ENCODE peak calls at places on chromosomes 1 and 21, in ten cellular contexts. One of them, this sample, is unnamed. For H3K36me3 and H3K27me3, the result is how much of the 10 kb centered on the place peaks cover.

GRCh38 chr1:17624540-17625256 is 85.2 kb downstream of the ARHGEF10L start:
- DNase-seq in left ventricle myocardium inferior: peak
- DNase-seq in heart right ventricle: peak
- DNase-seq in stomach: peak
- DNase-seq in keratinocyte: peak
- DNase-seq in mesendoderm: no peak
- DNase-seq in suprapubic skin: no peak
- DNase-seq in heart left ventricle: peak
- DNase-seq in neural progenitor cell: no peak
- DNase-seq in right atrium auricular region: peak
- DNase-seq in this sample: no peak

GRCh38 chr1:163170331-163170730 is 32.4 kb downstream of the RGS5 start:
- DNase-seq in suprapubic skin: no peak
- DNase-seq in stomach: no peak
- DNase-seq in heart right ventricle: no peak
- DNase-seq in neural progenitor cell: no peak
- DNase-seq in mesendoderm: no peak
- DNase-seq in left ventricle myocardium inferior: no peak
- DNase-seq in keratinocyte: no peak
- DNase-seq in right atrium auricular region: no peak
- DNase-seq in heart left ventricle: no peak
- DNase-seq in this sample: no peak

GRCh38 chr1:21362096-21362495 is 71.8 kb upstream of the ECE1 start:
- DNase-seq in suprapubic skin: no peak
- DNase-seq in heart left ventricle: no peak
- DNase-seq in neural progenitor cell: no peak
- DNase-seq in keratinocyte: no peak
- DNase-seq in left ventricle myocardium inferior: no peak
- DNase-seq in mesendoderm: no peak
- DNase-seq in right atrium auricular region: no peak
- DNase-seq in heart right ventricle: no peak
- DNase-seq in stomach: no peak
- DNase-seq in this sample: peak

GRCh38 chr1:67608661-67609571 is 76.1 kb upstream of the GADD45A start:
- DNase-seq in left ventricle myocardium inferior: no peak
- DNase-seq in mesendoderm: no peak
- DNase-seq in heart left ventricle: no peak
- DNase-seq in stomach: no peak
- DNase-seq in right atrium auricular region: no peak
- DNase-seq in suprapubic skin: no peak
- DNase-seq in neural progenitor cell: no peak
- DNase-seq in keratinocyte: no peak
- DNase-seq in heart right ventricle: no peak
- DNase-seq in this sample: no peak

GRCh38 chr1:25820247-25821111 is 725 bp downstream of the MTFR1L start:
- DNase-seq in stomach: peak
- DNase-seq in suprapubic skin: peak
- DNase-seq in neural progenitor cell: peak
- DNase-seq in left ventricle myocardium inferior: peak
- DNase-seq in keratinocyte: no peak
- DNase-seq in heart left ventricle: peak
- DNase-seq in mesendoderm: peak
- DNase-seq in right atrium auricular region: no peak
- DNase-seq in heart right ventricle: no peak
- DNase-seq in this sample: peak

GRCh38 chr1:20584890-20585289 is 4.0 kb upstream of the CDA start:
- DNase-seq in left ventricle myocardium inferior: no peak
- DNase-seq in suprapubic skin: no peak
- DNase-seq in stomach: no peak
- DNase-seq in neural progenitor cell: no peak
- DNase-seq in heart left ventricle: no peak
- DNase-seq in heart right ventricle: no peak
- DNase-seq in right atrium auricular region: no peak
- DNase-seq in keratinocyte: no peak
- DNase-seq in mesendoderm: peak
- DNase-seq in this sample: peak

GRCh38 chr21:45570071-45570470 is 27.8 kb upstream of the SLC19A1 start:
- DNase-seq in mesendoderm: no peak
- DNase-seq in heart right ventricle: no peak
- DNase-seq in suprapubic skin: peak
- DNase-seq in heart left ventricle: no peak
- DNase-seq in stomach: peak
- DNase-seq in keratinocyte: no peak
- DNase-seq in neural progenitor cell: no peak
- DNase-seq in right atrium auricular region: no peak
- DNase-seq in left ventricle myocardium inferior: no peak
- DNase-seq in this sample: no peak

GRCh38 chr1:64320899-64321624 is 117.6 kb downstream of the UBE2U start:
- DNase-seq in heart left ventricle: no peak
- DNase-seq in keratinocyte: no peak
- DNase-seq in right atrium auricular region: no peak
- DNase-seq in stomach: no peak
- DNase-seq in mesendoderm: no peak
- DNase-seq in suprapubic skin: no peak
- DNase-seq in left ventricle myocardium inferior: no peak
- DNase-seq in heart right ventricle: no peak
- DNase-seq in neural progenitor cell: no peak
- DNase-seq in this sample: no peak

GRCh38 chr21:41677671-41678015 is 89.2 kb downstream of the RIPK4 start:
- DNase-seq in right atrium auricular region: no peak
- DNase-seq in stomach: no peak
- DNase-seq in neural progenitor cell: no peak
- DNase-seq in heart left ventricle: no peak
- DNase-seq in left ventricle myocardium inferior: no peak
- DNase-seq in mesendoderm: no peak
- DNase-seq in heart right ventricle: no peak
- DNase-seq in keratinocyte: no peak
- DNase-seq in suprapubic skin: no peak
- DNase-seq in this sample: no peak

GRCh38 chr21:41678944-41679343 is 87.9 kb downstream of the RIPK4 start:
- DNase-seq in left ventricle myocardium inferior: peak
- DNase-seq in suprapubic skin: peak
- DNase-seq in keratinocyte: peak
- DNase-seq in stomach: peak
- DNase-seq in heart right ventricle: peak
- DNase-seq in right atrium auricular region: peak
- DNase-seq in heart left ventricle: peak
- DNase-seq in mesendoderm: peak
- DNase-seq in neural progenitor cell: peak
- DNase-seq in this sample: peak

GRCh38 chr21:41676198-41676597 is 90.7 kb downstream of the RIPK4 start:
- DNase-seq in right atrium auricular region: no peak
- DNase-seq in left ventricle myocardium inferior: no peak
- DNase-seq in heart left ventricle: no peak
- DNase-seq in stomach: no peak
- DNase-seq in heart right ventricle: no peak
- DNase-seq in neural progenitor cell: no peak
- DNase-seq in keratinocyte: no peak
- DNase-seq in mesendoderm: no peak
- DNase-seq in suprapubic skin: no peak
- DNase-seq in this sample: no peak

GRCh38 chr21:41680444-41681335 is 86.2 kb downstream of the RIPK4 start:
- DNase-seq in heart left ventricle: no peak
- DNase-seq in keratinocyte: no peak
- DNase-seq in mesendoderm: peak
- DNase-seq in stomach: no peak
- DNase-seq in left ventricle myocardium inferior: no peak
- DNase-seq in heart right ventricle: no peak
- DNase-seq in suprapubic skin: no peak
- DNase-seq in right atrium auricular region: no peak
- DNase-seq in neural progenitor cell: no peak
- DNase-seq in this sample: no peak

DNA sequence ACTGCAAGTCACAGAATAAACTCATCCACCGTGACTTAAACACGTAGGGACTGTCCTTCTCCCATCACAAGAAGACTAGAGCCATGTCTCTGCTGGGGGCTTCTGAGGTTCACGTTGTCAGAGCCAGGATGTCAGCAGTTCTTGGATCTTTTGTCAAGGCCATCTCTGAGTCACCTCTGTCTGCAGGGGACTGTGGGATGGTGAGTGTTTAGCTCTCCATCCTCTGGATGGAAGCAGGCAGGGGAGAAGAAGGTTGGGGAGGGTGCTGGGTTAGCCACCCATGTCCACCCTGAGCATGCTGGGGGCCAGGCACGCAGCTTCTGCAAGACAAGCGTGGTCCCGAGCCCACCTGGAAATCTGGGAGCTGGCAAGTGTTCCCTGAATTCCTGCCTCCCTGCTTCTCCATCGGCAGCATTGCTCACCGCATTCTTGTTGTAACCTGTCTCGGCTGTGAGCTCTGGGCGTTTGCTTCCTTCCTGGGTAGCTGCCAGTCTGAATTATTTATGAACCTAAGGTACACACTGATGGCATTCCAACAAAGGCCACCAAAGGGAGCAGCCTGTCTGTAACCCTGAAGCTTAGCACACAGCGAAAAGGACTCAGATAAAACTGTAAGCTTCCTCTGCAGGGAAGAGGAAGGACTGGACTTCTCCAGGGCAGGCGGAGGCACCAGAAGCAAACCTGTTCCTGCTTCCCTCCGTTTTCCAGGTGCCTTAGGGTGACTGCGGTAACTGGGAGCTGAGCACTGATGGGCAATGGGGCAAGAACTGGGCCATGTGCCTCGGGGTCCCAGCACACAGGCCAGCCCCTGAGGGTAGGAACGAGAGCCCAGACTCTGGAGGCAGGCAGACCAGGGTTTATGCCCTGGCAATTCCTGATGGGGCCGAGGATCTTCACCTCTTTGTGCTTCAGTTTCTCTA is 88.6 kb downstream of the RIPK4 start:
- DNase-seq in neural progenitor cell: no peak
- DNase-seq in left ventricle myocardium inferior: no peak
- DNase-seq in right atrium auricular region: no peak
- DNase-seq in mesendoderm: peak
- DNase-seq in stomach: peak
- DNase-seq in heart right ventricle: no peak
- DNase-seq in keratinocyte: peak
- DNase-seq in heart left ventricle: no peak
- DNase-seq in suprapubic skin: no peak
- DNase-seq in this sample: no peak
- H3K4me3 ChIP-seq in neural progenitor cell: no peak
- H3K4me3 ChIP-seq in left ventricle myocardium inferior: no peak
- H3K4me3 ChIP-seq in right atrium auricular region: no peak
- H3K4me3 ChIP-seq in mesendoderm: no peak
- H3K4me3 ChIP-seq in stomach: no peak
- H3K4me3 ChIP-seq in heart right ventricle: no peak
- H3K4me3 ChIP-seq in keratinocyte: peak
- H3K4me3 ChIP-seq in heart left ventricle: no peak
- H3K4me3 ChIP-seq in suprapubic skin: no peak
- H3K4me3 ChIP-seq in this sample: no peak

GRCh38 chr1:54604051-54604450 is 19.3 kb downstream of the FAM151A start:
- DNase-seq in left ventricle myocardium inferior: no peak
- DNase-seq in mesendoderm: no peak
- DNase-seq in stomach: no peak
- DNase-seq in neural progenitor cell: no peak
- DNase-seq in keratinocyte: no peak
- DNase-seq in heart left ventricle: no peak
- DNase-seq in right atrium auricular region: no peak
- DNase-seq in heart right ventricle: no peak
- DNase-seq in suprapubic skin: no peak
- DNase-seq in this sample: no peak

GRCh38 chr1:54603241-54603640 is 20.1 kb downstream of the FAM151A start:
- DNase-seq in suprapubic skin: no peak
- DNase-seq in left ventricle myocardium inferior: no peak
- DNase-seq in heart right ventricle: no peak
- DNase-seq in heart left ventricle: no peak
- DNase-seq in keratinocyte: no peak
- DNase-seq in mesendoderm: no peak
- DNase-seq in right atrium auricular region: no peak
- DNase-seq in stomach: no peak
- DNase-seq in neural progenitor cell: no peak
- DNase-seq in this sample: no peak

GRCh38 chr1:54600947-54601725 is 22.2 kb downstream of the FAM151A start:
- DNase-seq in keratinocyte: no peak
- DNase-seq in right atrium auricular region: no peak
- DNase-seq in heart left ventricle: no peak
- DNase-seq in neural progenitor cell: no peak
- DNase-seq in suprapubic skin: no peak
- DNase-seq in left ventricle myocardium inferior: no peak
- DNase-seq in stomach: no peak
- DNase-seq in mesendoderm: no peak
- DNase-seq in heart right ventricle: no peak
- DNase-seq in this sample: no peak

GRCh38 chr1:54602559-54602958 is 20.8 kb downstream of the FAM151A start:
- DNase-seq in keratinocyte: no peak
- DNase-seq in suprapubic skin: no peak
- DNase-seq in neural progenitor cell: no peak
- DNase-seq in heart left ventricle: no peak
- DNase-seq in stomach: no peak
- DNase-seq in left ventricle myocardium inferior: no peak
- DNase-seq in mesendoderm: no peak
- DNase-seq in heart right ventricle: no peak
- DNase-seq in right atrium auricular region: no peak
- DNase-seq in this sample: no peak

GRCh38 chr1:54601730-54602129 is 21.6 kb downstream of the FAM151A start:
- DNase-seq in right atrium auricular region: no peak
- DNase-seq in heart left ventricle: no peak
- DNase-seq in suprapubic skin: no peak
- DNase-seq in mesendoderm: no peak
- DNase-seq in neural progenitor cell: no peak
- DNase-seq in stomach: no peak
- DNase-seq in heart right ventricle: no peak
- DNase-seq in left ventricle myocardium inferior: no peak
- DNase-seq in keratinocyte: no peak
- DNase-seq in this sample: peak
- H3K36me3 ChIP-seq in right atrium auricular region: under half
- H3K36me3 ChIP-seq in heart left ventricle: under half
- H3K36me3 ChIP-seq in suprapubic skin: under half
- H3K36me3 ChIP-seq in mesendoderm: under half
- H3K36me3 ChIP-seq in neural progenitor cell: under half
- H3K36me3 ChIP-seq in stomach: half or more
- H3K36me3 ChIP-seq in heart right ventricle: half or more
- H3K36me3 ChIP-seq in left ventricle myocardium inferior: half or more
- H3K36me3 ChIP-seq in keratinocyte: under half
- H3K36me3 ChIP-seq in this sample: under half

DNA sequence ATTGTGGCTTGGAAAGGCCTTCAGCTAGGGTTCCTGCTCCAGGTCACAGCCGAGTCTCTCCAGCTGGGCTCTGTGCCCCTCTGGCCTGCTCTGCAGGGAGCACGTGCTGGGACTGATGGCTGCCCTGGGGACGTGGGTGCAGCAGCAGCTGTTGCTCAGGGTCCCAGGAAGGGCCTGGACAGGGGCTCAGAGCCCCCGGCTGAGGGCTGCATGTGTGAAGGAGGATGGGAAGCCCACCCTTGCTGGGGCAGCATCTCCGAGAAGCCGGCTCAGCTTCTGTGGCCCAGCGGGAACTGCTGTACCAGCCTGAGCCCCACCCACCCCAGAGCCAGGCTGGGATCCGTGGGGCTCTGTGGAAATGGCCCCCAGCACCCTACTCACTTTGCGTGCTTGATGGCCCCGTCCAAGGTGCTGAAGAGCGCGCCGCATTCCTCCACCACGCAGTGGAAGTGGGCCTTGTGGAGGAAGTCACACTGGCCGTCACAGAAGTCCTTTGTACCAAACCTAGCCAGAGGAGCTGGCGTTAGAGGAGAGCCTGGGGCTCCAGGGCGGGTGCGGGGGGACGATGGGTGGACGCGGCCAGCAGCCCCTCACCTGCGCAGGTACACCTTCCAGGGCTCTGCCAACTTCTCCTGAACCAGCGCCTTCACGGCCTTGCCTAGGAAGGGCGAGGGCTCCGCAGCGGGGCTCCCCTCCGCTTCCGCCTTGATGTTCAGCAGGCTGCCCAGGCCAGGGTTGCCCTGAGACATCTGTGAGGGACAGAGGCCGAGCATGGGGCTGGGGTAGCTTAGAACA is 147.6 kb downstream of the CASZ1 start:
- DNase-seq in left ventricle myocardium inferior: no peak
- DNase-seq in right atrium auricular region: no peak
- DNase-seq in heart right ventricle: no peak
- DNase-seq in heart left ventricle: no peak
- DNase-seq in neural progenitor cell: peak
- DNase-seq in mesendoderm: peak
- DNase-seq in stomach: no peak
- DNase-seq in keratinocyte: no peak
- DNase-seq in suprapubic skin: no peak
- DNase-seq in this sample: peak
- H3K27me3 ChIP-seq in left ventricle myocardium inferior: under half
- H3K27me3 ChIP-seq in right atrium auricular region: under half
- H3K27me3 ChIP-seq in heart right ventricle: under half
- H3K27me3 ChIP-seq in heart left ventricle: under half
- H3K27me3 ChIP-seq in neural progenitor cell: under half
- H3K27me3 ChIP-seq in mesendoderm: under half
- H3K27me3 ChIP-seq in stomach: under half
- H3K27me3 ChIP-seq in keratinocyte: under half
- H3K27me3 ChIP-seq in suprapubic skin: under half
- H3K27me3 ChIP-seq in this sample: under half

DNA sequence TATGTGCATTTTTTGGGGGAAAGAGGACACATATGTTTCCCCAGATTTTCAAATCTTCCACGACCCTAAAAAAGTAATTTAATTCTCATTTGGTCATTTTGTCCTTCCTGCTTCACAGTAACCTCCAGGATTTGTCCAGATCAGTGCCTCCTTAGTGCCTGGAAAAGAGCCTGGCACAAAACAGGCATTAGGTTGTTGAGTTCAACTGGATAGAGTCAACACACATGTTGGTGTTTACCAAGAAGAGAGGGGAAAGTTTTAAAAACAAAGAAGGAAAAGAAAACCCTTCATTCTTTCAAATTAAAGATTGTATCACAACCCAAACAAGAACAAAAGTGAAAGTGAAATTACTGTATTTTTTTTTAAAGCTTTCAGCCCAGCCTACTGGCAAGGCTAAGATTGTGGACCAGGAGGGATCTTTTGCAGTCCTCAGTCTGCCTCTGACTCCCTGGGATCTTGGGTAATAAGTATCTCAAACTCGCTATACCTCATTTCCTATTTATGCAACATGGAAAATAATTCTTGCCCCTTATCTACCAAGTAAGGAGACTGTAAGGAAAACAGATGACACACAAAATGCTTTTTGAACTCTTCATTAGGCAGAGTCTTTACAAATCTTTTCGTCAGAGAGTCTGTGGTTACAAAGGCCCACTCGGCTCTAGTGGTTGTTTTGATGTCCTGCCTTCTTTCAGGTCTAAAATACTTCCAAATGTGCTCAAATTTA is 57.8 kb downstream of the ZNF281 start:
- DNase-seq in keratinocyte: no peak
- DNase-seq in suprapubic skin: no peak
- DNase-seq in heart left ventricle: no peak
- DNase-seq in mesendoderm: no peak
- DNase-seq in neural progenitor cell: no peak
- DNase-seq in heart right ventricle: no peak
- DNase-seq in left ventricle myocardium inferior: no peak
- DNase-seq in stomach: no peak
- DNase-seq in right atrium auricular region: peak
- DNase-seq in this sample: no peak
- H3K4me3 ChIP-seq in keratinocyte: no peak
- H3K4me3 ChIP-seq in suprapubic skin: no peak
- H3K4me3 ChIP-seq in heart left ventricle: no peak
- H3K4me3 ChIP-seq in mesendoderm: no peak
- H3K4me3 ChIP-seq in neural progenitor cell: no peak
- H3K4me3 ChIP-seq in heart right ventricle: no peak
- H3K4me3 ChIP-seq in left ventricle myocardium inferior: peak
- H3K4me3 ChIP-seq in stomach: no peak
- H3K4me3 ChIP-seq in right atrium auricular region: no peak
- H3K4me3 ChIP-seq in this sample: no peak